ENCODE peak calls at places on chromosomes 16 and 17, in five cellular contexts. W, A, P, N and Q are unnamed samples.

GRCh38 chr16:165218-165538 is 600 bp upstream of the HBM start:
- DNase-seq in P (no peak), N (no peak), A (no peak), W (no peak), Q (no peak)

GRCh38 chr17:8320990-8321389 is 10.9 kb downstream of the ARHGEF15 start:
- DNase-seq in P (no peak), N (no peak), A (no peak), W (no peak), Q (no peak)

GRCh38 chr17:43125967-43126910 is 1.1 kb upstream of the BRCA1 start:
- DNase-seq in P (no peak), W (no peak), A (no peak), N (no peak), Q (no peak)

GRCh38 chr17:21008516-21008915 is 34.3 kb downstream of the USP22 start:
- DNase-seq in A (no peak), W (no peak), N (no peak), P (no peak), Q (no peak)

GRCh38 chr17:58818654-58819053 is 63.0 kb downstream of the PPM1E start:
- DNase-seq in P (no peak), W (no peak), N (no peak), A (no peak), Q (no peak)

GRCh38 chr17:18191071-18191667 is 7.5 kb downstream of the ALKBH5 start:
- DNase-seq in A (peak; percentile 62), P (peak; percentile 24), W (no peak), N (no peak), Q (no peak)

GRCh38 chr16:28063611-28064061 is at the start of gene GSG1L:
- DNase-seq in P (no peak), W (no peak), A (no peak), N (no peak), Q (no peak)

GRCh38 chr17:45771473-45771959 is 12.6 kb upstream of the CRHR1 start:
- DNase-seq in N (no peak), W (no peak), P (no peak), A (no peak), Q (no peak)

GRCh38 chr16:61887903-61888302 is 148.3 kb downstream of the CDH8 start:
- DNase-seq in A (peak; percentile 26), N (no peak), P (peak; percentile 10), W (no peak), Q (no peak)

GRCh38 chr16:23105309-23105708 is 43.9 kb downstream of the USP31 start:
- DNase-seq in P (no peak), A (no peak), N (no peak), W (peak; percentile 77), Q (no peak)

GRCh38 chr16:68490829-68491575 is 42.7 kb upstream of the SMPD3 start:
- DNase-seq in N (no peak), P (no peak), W (no peak), A (peak; percentile 16), Q (no peak)

GRCh38 chr16:23182675-23183485 is at the start of gene SCNN1G:
- DNase-seq in P (peak; percentile 16), A (no peak), N (no peak), W (no peak), Q (no peak)

GRCh38 chr17:70290770-70291169 is 121.4 kb downstream of the KCNJ2 start:
- DNase-seq in A (no peak), N (no peak), W (no peak), P (no peak), Q (no peak)

GRCh38 chr17:46194393-46195216 is 1.4 kb upstream of the KANSL1 start:
- DNase-seq in W (no peak), A (peak; percentile 72), N (peak; percentile 91), P (no peak), Q (no peak)

GRCh38 chr16:71626018-71626857 is at the start of gene MARVELD3:
- DNase-seq in P (no peak), N (no peak), W (peak; percentile 85), A (no peak), Q (no peak)

GRCh38 chr17:4920351-4921048 is 11.6 kb upstream of the GP1BA start:
- DNase-seq in P (no peak), A (peak; percentile 78), N (no peak), W (peak; percentile 83), Q (no peak)

GRCh38 chr16:85835227-85835751 is 35.8 kb downstream of the COX4I1 start:
- DNase-seq in W (peak; percentile 27), P (no peak), A (no peak), N (no peak), Q (no peak)

GRCh38 chr17:81083125-81083765 is 48.3 kb downstream of the BAIAP2 start:
- DNase-seq in W (peak; percentile 95), N (no peak), A (no peak), P (no peak), Q (no peak)

GRCh38 chr16:75938818-75939217 is 212.5 kb upstream of the CPHXL start:
- DNase-seq in N (no peak), W (no peak), A (no peak), P (no peak), Q (no peak)

GRCh38 chr17:59001158-59001814 is 105.4 kb downstream of the TRIM37 start:
- DNase-seq in A (peak; percentile 67), P (no peak), W (no peak), N (peak; percentile 68), Q (no peak)

GRCh38 chr17:43530303-43531081 is 15.6 kb downstream of the ETV4 start:
- DNase-seq in N (no peak), A (peak; percentile 95), W (no peak), P (peak; percentile 63), Q (no peak)

GRCh38 chr17:45013021-45013997 is 38.1 kb downstream of the DCAKD start:
- DNase-seq in P (peak; percentile 44), W (no peak), A (peak; percentile 47), N (no peak), Q (no peak)

GRCh38 chr17:794876-795275 is 12.7 kb downstream of the MRM3 start:
- DNase-seq in A (peak; percentile 77), N (peak; percentile 29), W (peak; percentile 83), P (peak; percentile 87), Q (peak; percentile 68)
- H3K27ac ChIP-seq in A (no peak overlapping the region), N (no peak overlapping the region), W (peak overlapping the region; percentile 5), P (peak overlapping the region; percentile 61), Q (peak overlapping the region; percentile 72)

DNA sequence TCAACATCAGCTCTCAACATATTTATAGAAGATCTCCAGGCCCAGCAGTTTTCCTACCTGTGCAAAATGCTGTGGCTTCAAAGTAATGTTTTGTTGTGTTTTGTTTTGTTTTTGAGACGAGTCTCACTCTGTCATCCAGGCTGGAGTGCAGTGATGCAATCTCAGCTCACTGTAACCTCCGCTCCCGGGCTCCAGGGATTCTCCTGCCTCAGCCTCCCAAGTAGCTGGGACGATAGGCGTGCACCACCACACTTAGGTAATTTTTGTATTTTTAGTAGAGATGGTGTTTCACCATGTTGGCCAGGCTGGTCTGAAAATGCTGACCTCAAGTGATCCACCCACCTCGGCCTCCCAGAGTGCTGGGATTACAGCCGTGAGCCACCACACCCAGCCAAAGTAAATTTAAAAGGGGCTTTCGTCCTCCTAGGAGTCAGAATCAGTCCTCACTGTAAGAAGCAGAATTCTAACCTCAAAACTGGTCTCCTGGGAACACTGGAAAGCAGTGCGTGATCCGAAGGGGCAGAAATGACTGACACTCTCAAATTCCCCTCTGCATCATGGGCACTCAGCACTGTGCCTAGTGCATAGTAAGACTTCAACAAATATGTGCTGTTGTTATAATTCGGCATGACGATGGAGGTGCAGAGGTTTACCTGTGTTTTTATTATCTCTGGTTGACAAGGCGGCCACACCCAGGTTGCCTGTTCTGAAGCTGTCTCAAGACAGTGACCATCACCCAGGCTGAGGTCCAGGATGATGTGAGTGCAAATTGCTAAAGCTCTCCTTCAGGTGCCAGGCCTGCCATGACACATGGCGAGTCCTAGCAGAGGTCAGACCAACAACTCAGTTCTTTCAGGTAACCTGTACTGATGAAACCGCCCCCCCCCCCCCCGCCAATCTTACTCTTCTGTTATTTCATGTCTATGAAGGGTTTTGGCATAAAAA is 59.8 kb downstream of the ADCY9 start:
- DNase-seq in W (no peak), N (no peak), A (no peak), P (no peak), Q (no peak)
- H3K27ac ChIP-seq in W (no peak overlapping the region), N (no peak overlapping the region), A (no peak overlapping the region), P (no peak overlapping the region), Q (no peak overlapping the region)

DNA sequence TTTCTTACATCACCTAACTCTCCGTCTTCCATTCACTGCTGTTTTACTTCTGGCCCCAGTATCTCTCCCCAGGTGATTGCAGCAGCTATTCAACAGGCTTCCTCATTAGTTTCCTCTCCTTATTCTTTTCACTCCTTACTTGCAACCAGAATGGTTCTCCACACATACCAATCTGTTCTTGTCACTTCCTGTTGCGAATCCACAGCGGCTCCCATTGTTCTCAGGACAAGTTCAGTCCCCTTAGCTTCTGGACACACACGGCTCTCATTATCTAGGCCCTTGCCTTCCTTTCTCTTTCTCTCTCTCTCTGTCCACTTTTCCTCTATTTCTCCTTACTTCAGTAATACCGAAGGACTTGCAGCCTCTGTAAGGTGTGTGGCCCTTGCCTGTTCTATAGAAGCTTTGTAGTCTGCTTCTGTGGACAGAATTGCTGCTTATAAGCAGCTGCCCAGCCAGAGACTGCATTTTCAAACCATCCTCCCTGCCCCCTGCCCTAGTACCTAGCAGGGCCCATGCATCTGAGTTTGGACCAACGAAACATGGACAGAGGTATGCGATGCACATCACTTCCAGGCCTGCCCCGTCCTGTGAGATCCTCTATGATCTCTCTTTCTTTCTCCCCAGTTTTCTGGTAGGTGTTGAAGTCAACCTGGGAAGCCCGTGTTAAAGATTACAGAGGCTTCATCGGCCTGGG is 45.7 kb downstream of the VAT1L start:
- DNase-seq in W (no peak), N (no peak), P (no peak), A (peak; percentile 91), Q (no peak)
- H3K27ac ChIP-seq in W (no peak overlapping the region), N (no peak overlapping the region), P (no peak overlapping the region), A (no peak overlapping the region), Q (no peak overlapping the region)

GRCh38 chr17:17091856-17092756 is 49.8 kb downstream of the MPRIP start:
- DNase-seq in A (no peak), W (no peak), P (no peak), N (no peak), Q (no peak)

GRCh38 chr17:17089206-17089550 is 46.9 kb downstream of the MPRIP start:
- DNase-seq in P (no peak), W (no peak), N (no peak), A (no peak), Q (no peak)

GRCh38 chr17:17089796-17090641 is 47.8 kb downstream of the MPRIP start:
- DNase-seq in N (no peak), W (no peak), A (no peak), P (no peak), Q (no peak)

GRCh38 chr17:17091276-17091675 is 49.0 kb downstream of the MPRIP start:
- DNase-seq in A (no peak), P (no peak), W (no peak), N (no peak), Q (no peak)

GRCh38 chr17:17090642-17091103 is 48.4 kb downstream of the MPRIP start:
- DNase-seq in W (peak; percentile 80), N (no peak), A (no peak), P (no peak), Q (no peak)
- H3K27ac ChIP-seq in W (no peak overlapping the region), N (no peak overlapping the region), A (no peak overlapping the region), P (no peak overlapping the region), Q (no peak overlapping the region)

GRCh38 chr16:30983289-30983889 is 1.6 kb upstream of the HSD3B7 start:
- DNase-seq in N (no peak), P (no peak), A (no peak), W (no peak), Q (no peak)

GRCh38 chr16:30985401-30986128 is 558 bp downstream of the HSD3B7 start:
- DNase-seq in N (no peak), A (no peak), W (peak; percentile 89), P (no peak), Q (no peak)

GRCh38 chr16:30982548-30983288 is 2.3 kb upstream of the HSD3B7 start:
- DNase-seq in W (no peak), A (no peak), N (no peak), P (no peak), Q (peak; percentile 10)

GRCh38 chr16:30984669-30985400 is at the start of gene HSD3B7:
- DNase-seq in N (peak; percentile 63), A (peak; percentile 85), P (peak; percentile 88), W (peak; percentile 93), Q (no peak)

GRCh38 chr16:30983898-30984610 is 953 bp upstream of the HSD3B7 start:
- DNase-seq in A (no peak), N (no peak), W (no peak), P (no peak), Q (no peak)
- H3K27ac ChIP-seq in A (no peak overlapping the region), N (no peak overlapping the region), W (no peak overlapping the region), P (no peak overlapping the region), Q (no peak overlapping the region)